ENCODE peak calls at places on chromosomes 16 and 17, in eight cellular contexts. O, E, T, D, Z, L, W and I are unnamed samples.

GRCh38 chr16:84228321-84228838 is 11.4 kb downstream of the KCNG4 start:
- DNase-seq in O (peak), E (peak), T (peak), D (no peak), Z (no peak), L (peak), W (peak), I (no peak)

GRCh38 chr17:78174332-78174869 is 6.0 kb downstream of the SYNGR2 start:
- DNase-seq in O (peak), E (no peak), T (peak), D (no peak), Z (peak), L (peak), W (no peak), I (peak)

GRCh38 chr17:75503337-75503950 is 11.9 kb downstream of the CASKIN2 start:
- DNase-seq in O (no peak), E (no peak), T (no peak), D (no peak), Z (no peak), L (no peak), W (no peak), I (no peak)

GRCh38 chr17:72370819-72371218 is 250.0 kb downstream of the SOX9 start:
- DNase-seq in O (no peak), E (peak), T (no peak), D (no peak), Z (no peak), L (no peak), W (no peak), I (no peak)

GRCh38 chr16:3508736-3509135 is 7.9 kb downstream of the CLUAP1 start:
- DNase-seq in O (no peak), E (no peak), T (no peak), D (no peak), Z (no peak), L (no peak), W (no peak), I (no peak)

GRCh38 chr17:36481829-36482228 is 4.7 kb upstream of the ZNHIT3 start:
- DNase-seq in O (no peak), E (no peak), T (no peak), D (no peak), Z (no peak), L (no peak), W (no peak), I (no peak)

GRCh38 chr17:413706-414440 is 61.3 kb upstream of the RPH3AL start:
- DNase-seq in O (no peak), E (no peak), T (no peak), D (no peak), Z (no peak), L (no peak), W (no peak), I (no peak)

GRCh38 chr17:72259977-72260376 is 139.2 kb downstream of the SOX9 start:
- DNase-seq in O (no peak), E (no peak), T (no peak), D (no peak), Z (no peak), L (no peak), W (no peak), I (no peak)

GRCh38 chr17:44354582-44355309 is 8.9 kb downstream of the FAM171A2 start:
- DNase-seq in O (no peak), E (peak), T (peak), D (peak), Z (peak), L (peak), W (no peak), I (no peak)

GRCh38 chr16:73172621-73173312 is 124.8 kb upstream of the ZFHX3 start:
- DNase-seq in O (peak), E (peak), T (peak), D (no peak), Z (peak), L (peak), W (peak), I (no peak)

GRCh38 chr16:67673712-67674580 is 7.3 kb downstream of the C16orf86 start:
- DNase-seq in O (peak), E (no peak), T (peak), D (no peak), Z (peak), L (no peak), W (no peak), I (no peak)

GRCh38 chr16:67752641-67753040 is 33.5 kb upstream of the GFOD2 start:
- DNase-seq in O (no peak), E (no peak), T (no peak), D (no peak), Z (no peak), L (no peak), W (no peak), I (no peak)

GRCh38 chr16:66273036-66273435 is 93.5 kb upstream of the CDH5 start:
- DNase-seq in O (peak), E (no peak), T (no peak), D (no peak), Z (no peak), L (no peak), W (no peak), I (no peak)

GRCh38 chr17:78889525-78889924 is 13.5 kb downstream of the CEP295NL start:
- DNase-seq in O (no peak), E (no peak), T (no peak), D (no peak), Z (no peak), L (peak), W (no peak), I (no peak)

GRCh38 chr17:28997811-28998210 is 8.0 kb downstream of the SEZ6 start:
- DNase-seq in O (no peak), E (no peak), T (no peak), D (no peak), Z (no peak), L (no peak), W (no peak), I (no peak)

GRCh38 chr17:47078801-47079200 is 99.7 kb upstream of the RPRML start:
- DNase-seq in O (no peak), E (no peak), T (no peak), D (no peak), Z (no peak), L (no peak), W (no peak), I (no peak)

GRCh38 chr16:86996081-86996480 is 321.1 kb downstream of the C16orf95 start:
- DNase-seq in O (no peak), E (no peak), T (no peak), D (no peak), Z (no peak), L (no peak), W (no peak), I (no peak)

GRCh38 chr17:80981062-80981902 is 10.4 kb upstream of the CHMP6 start:
- DNase-seq in O (no peak), E (no peak), T (no peak), D (no peak), Z (no peak), L (peak), W (peak), I (no peak)

GRCh38 chr16:2924901-2925820 is 13.4 kb downstream of the FLYWCH1 start:
- DNase-seq in O (no peak), E (no peak), T (no peak), D (no peak), Z (no peak), L (no peak), W (no peak), I (no peak)

GRCh38 chr16:72189865-72190371 is 18.0 kb upstream of the PMFBP1 start:
- DNase-seq in O (no peak), E (peak), T (no peak), D (no peak), Z (no peak), L (no peak), W (no peak), I (no peak)

GRCh38 chr17:29760279-29760721 is 137.6 kb upstream of the CORO6 start:
- DNase-seq in O (no peak), E (peak), T (no peak), D (peak), Z (no peak), L (peak), W (no peak), I (no peak)

GRCh38 chr17:19753049-19753444 is 4.9 kb upstream of the ALDH3A1 start:
- DNase-seq in O (peak), E (peak), T (peak), D (no peak), Z (peak), L (peak), W (no peak), I (peak)

GRCh38 chr17:66343531-66344078 is 41.2 kb downstream of the PRKCA start:
- DNase-seq in O (no peak), E (no peak), T (no peak), D (no peak), Z (no peak), L (no peak), W (no peak), I (no peak)